ENCODE peak calls at places on chromosomes 11 and 22, in eight cellular contexts. T is EL; H is neural crest cell; E is CD8-positive, alpha-beta T cell; J is NCI-H187 treated with DMSO at 0.1 percent for 48 hours; L is stimulated activated CD4-positive, alpha-beta T cell treated with anti-CD3 and anti-CD28 coated beads, Interleukin-2, amount 100 ng/mL, for 4 hours; I is choroid plexus epithelial cell; Z is lower leg skin. D is an unnamed sample.

GRCh38 chr11:45089251-45089650 is 57.2 kb upstream of the PRDM11 start:
- DNase-seq in T (peak), H (no peak), E (no peak), J (no peak), L (no peak), I (peak), Z (peak), D (no peak)

GRCh38 chr11:19595499-19595839 is 117.2 kb upstream of the NAV2 start:
- DNase-seq in T (no peak), H (no peak), E (no peak), J (no peak), L (no peak), I (no peak), Z (peak), D (no peak)

GRCh38 chr11:131600591-131600990 is 230.2 kb downstream of the NTM start:
- DNase-seq in T (no peak), H (no peak), E (no peak), J (no peak), L (no peak), I (no peak), Z (no peak), D (no peak)

GRCh38 chr11:18075444-18075843 is 29.4 kb upstream of the TPH1 start:
- DNase-seq in T (no peak), H (no peak), E (no peak), J (no peak), L (no peak), I (no peak), Z (no peak), D (no peak)

GRCh38 chr22:22932512-22932941 is 44.9 kb downstream of the IGLL5 start:
- DNase-seq in T (no peak), H (no peak), E (no peak), J (no peak), L (no peak), I (no peak), Z (no peak), D (no peak)

GRCh38 chr11:78615724-78616123 is 41.1 kb upstream of the NARS2 start:
- DNase-seq in T (no peak), H (no peak), E (no peak), J (no peak), L (no peak), I (peak), Z (no peak), D (no peak)

GRCh38 chr22:43829904-43830851 is 18.1 kb upstream of the EFCAB6 start:
- DNase-seq in T (no peak), H (no peak), E (no peak), J (no peak), L (no peak), I (peak), Z (peak), D (no peak)

GRCh38 chr22:47837703-47838102 is 1075.3 kb downstream of the TBC1D22A start:
- DNase-seq in T (no peak), H (no peak), E (no peak), J (no peak), L (no peak), I (peak), Z (no peak), D (no peak)

GRCh38 chr11:111699579-111700156 is 66.5 kb downstream of the PPP2R1B start:
- DNase-seq in T (no peak), H (no peak), E (no peak), J (no peak), L (no peak), I (no peak), Z (no peak), D (no peak)

GRCh38 chr11:102760355-102761035 is 19.9 kb downstream of the MMP10 start:
- DNase-seq in T (peak), H (no peak), E (no peak), J (no peak), L (no peak), I (peak), Z (no peak), D (no peak)

GRCh38 chr22:31822523-31822922 is 68.7 kb downstream of the DEPDC5 start:
- DNase-seq in T (no peak), H (no peak), E (no peak), J (no peak), L (no peak), I (no peak), Z (no peak), D (no peak)

GRCh38 chr11:11996321-11997174 is 11.9 kb downstream of the DKK3 start:
- DNase-seq in T (no peak), H (no peak), E (no peak), J (no peak), L (no peak), I (no peak), Z (peak), D (no peak)

GRCh38 chr11:69166186-69167115 is 10.7 kb downstream of the SMIM38 start:
- DNase-seq in T (peak), H (no peak), E (no peak), J (no peak), L (peak), I (peak), Z (no peak), D (no peak)

GRCh38 chr11:66218846-66219620 is 49.4 kb upstream of the RAB1B start:
- DNase-seq in T (no peak), H (no peak), E (no peak), J (no peak), L (no peak), I (no peak), Z (peak), D (no peak)

GRCh38 chr22:49925525-49926128 is 7.2 kb downstream of the CRELD2 start:
- DNase-seq in T (no peak), H (no peak), E (peak), J (no peak), L (peak), I (no peak), Z (no peak), D (no peak)